ENCODE peak calls at places on chromosomes 16 and 17, in five cellular contexts. R is EL, J is HT-29, K is AG08395, N is NCI-H446 treated with DMSO at 0.1 percent for 48 hours. Q is an unnamed sample.

GRCh38 chr16:25707982-25708583 is 16.3 kb downstream of the HS3ST4 start:
- DNase-seq in R (no peak), J (peak), K (no peak), N (peak), Q (peak)

GRCh38 chr16:89545831-89546574 is 14.5 kb upstream of the RPL13 start:
- DNase-seq in R (no peak), J (no peak), K (no peak), N (no peak), Q (peak)

GRCh38 chr17:76297436-76297835 is 10.6 kb downstream of the QRICH2 start:
- DNase-seq in R (no peak), J (no peak), K (no peak), N (no peak), Q (no peak)

GRCh38 chr17:74133726-74134125 is 69.8 kb upstream of the RPL38 start:
- DNase-seq in R (no peak), J (no peak), K (no peak), N (no peak), Q (no peak)

GRCh38 chr17:41287050-41287449 is 11.6 kb downstream of the KRTAP9-7 start:
- DNase-seq in R (no peak), J (no peak), K (no peak), N (no peak), Q (peak)

GRCh38 chr16:17899141-17899540 is 428.4 kb upstream of the XYLT1 start:
- DNase-seq in R (no peak), J (no peak), K (no peak), N (no peak), Q (no peak)

GRCh38 chr16:89193576-89194293 is 6.6 kb downstream of the SLC22A31 start:
- DNase-seq in R (no peak), J (no peak), K (no peak), N (no peak), Q (peak)

GRCh38 chr16:15054357-15055140 is 1.3 kb downstream of the NTAN1 start:
- DNase-seq in R (no peak), J (no peak), K (no peak), N (no peak), Q (no peak)

GRCh38 chr17:29155235-29155965 is 24.8 kb downstream of the MYO18A start:
- DNase-seq in R (peak), J (peak), K (peak), N (no peak), Q (peak)

GRCh38 chr16:75263963-75264445 is 12.6 kb upstream of the BCAR1 start:
- DNase-seq in R (peak), J (peak), K (peak), N (peak), Q (peak)

GRCh38 chr16:11916524-11917285 is 949 bp upstream of the GSPT1 start:
- DNase-seq in R (peak), J (peak), K (peak), N (no peak), Q (peak)

GRCh38 chr17:8117980-8118768 is at the start of gene ALOXE3:
- DNase-seq in R (peak), J (peak), K (peak), N (no peak), Q (peak)